ENCODE peak calls at places on chromosomes 6 and 20, in ten cellular contexts. V, I, M, O, Y, S, F, X, N and Q are unnamed samples.

GRCh38 chr6:22892452-22892851 is 323.1 kb downstream of the HDGFL1 start:
- DNase-seq in V (peak; percentile 95), I (no peak), M (peak; percentile 99), O (no peak), Y (no peak), S (no peak), F (peak; percentile 98), X (peak; percentile 98), N (peak; percentile 96), Q (peak; percentile 97)

GRCh38 chr20:58553841-58554240 is 38.6 kb upstream of the APCDD1L start:
- DNase-seq in V (no peak), I (peak; percentile 26), M (peak; percentile 80), O (no peak), Y (no peak), S (no peak), F (peak; percentile 74), X (no peak), N (no peak), Q (no peak)

GRCh38 chr20:46545077-46545826 is 5.2 kb downstream of the OCSTAMP start:
- DNase-seq in V (no peak), I (no peak), M (no peak), O (no peak), Y (no peak), S (no peak), F (peak; percentile 15), X (no peak), N (no peak), Q (peak; percentile 27)

GRCh38 chr6:55756711-55757110 is 118.7 kb downstream of the BMP5 start:
- DNase-seq in V (no peak), I (no peak), M (no peak), O (no peak), Y (no peak), S (no peak), F (no peak), X (no peak), N (no peak), Q (peak; percentile 1)

GRCh38 chr20:49147269-49147668 is 40.9 kb downstream of the STAU1 start:
- DNase-seq in V (no peak), I (no peak), M (no peak), O (no peak), Y (no peak), S (no peak), F (no peak), X (no peak), N (no peak), Q (no peak)

GRCh38 chr6:2594868-2595267 is 155.9 kb downstream of the MYLK4 start:
- DNase-seq in V (no peak), I (no peak), M (no peak), O (no peak), Y (no peak), S (no peak), F (no peak), X (peak; percentile 88), N (no peak), Q (peak; percentile 45)

GRCh38 chr6:128605961-128606360 is 85.6 kb upstream of the PTPRK start:
- DNase-seq in V (no peak), I (no peak), M (peak; percentile 28), O (no peak), Y (no peak), S (no peak), F (peak; percentile 48), X (peak; percentile 92), N (no peak), Q (peak; percentile 94)

GRCh38 chr6:1496092-1496491 is 106.7 kb downstream of the FOXF2 start:
- DNase-seq in V (no peak), I (no peak), M (no peak), O (no peak), Y (no peak), S (no peak), F (no peak), X (no peak), N (no peak), Q (no peak)

GRCh38 chr6:36947570-36948351 is 6.8 kb upstream of the PI16 start:
- DNase-seq in V (no peak), I (peak; percentile 36), M (peak; percentile 23), O (no peak), Y (peak; percentile 51), S (peak; percentile 44), F (no peak), X (peak; percentile 79), N (no peak), Q (no peak)

GRCh38 chr6:111757342-111757741 is 115.9 kb downstream of the FYN start:
- DNase-seq in V (no peak), I (peak; percentile 20), M (peak; percentile 82), O (no peak), Y (no peak), S (no peak), F (peak; percentile 71), X (peak; percentile 11), N (peak; percentile 75), Q (peak; percentile 57)

GRCh38 chr20:62740286-62741141 is 31.9 kb downstream of the NTSR1 start:
- DNase-seq in V (peak; percentile 34), I (no peak), M (peak; percentile 91), O (peak; percentile 57), Y (no peak), S (peak; percentile 72), F (peak; percentile 86), X (peak; percentile 91), N (peak; percentile 85), Q (peak; percentile 98)

GRCh38 chr20:258963-259362 is 1.4 kb downstream of the DEFB132 start:
- DNase-seq in V (no peak), I (no peak), M (peak; percentile 19), O (no peak), Y (no peak), S (no peak), F (peak; percentile 23), X (no peak), N (peak; percentile 40), Q (peak; percentile 27)

DNA sequence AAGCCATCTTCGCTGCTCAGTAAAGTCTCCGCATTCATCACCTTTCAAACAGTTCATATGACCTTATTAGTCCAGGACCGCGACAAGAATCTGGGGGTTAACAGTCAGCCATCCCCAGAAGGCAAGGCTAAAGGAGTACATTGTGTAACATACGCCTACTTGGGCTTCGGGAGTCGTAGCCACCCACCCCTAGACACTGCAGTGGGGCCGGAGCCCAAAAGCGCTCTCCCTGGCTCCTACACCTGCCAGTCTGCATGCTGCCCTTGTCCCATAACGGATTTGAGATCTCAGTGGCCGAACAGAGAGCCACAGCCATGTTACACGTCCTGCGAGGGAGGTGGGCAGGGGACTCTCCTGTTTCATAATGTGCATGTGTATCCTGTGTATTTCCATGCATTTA is 1405.5 kb downstream of the GRIK2 start:
- DNase-seq in V (no peak), I (no peak), M (no peak), O (no peak), Y (no peak), S (no peak), F (no peak), X (no peak), N (no peak), Q (no peak)
- H3K4me3 ChIP-seq in V (no peak overlapping the region), I (no peak overlapping the region), M (no peak overlapping the region), O (no peak overlapping the region), Y (peak overlapping the region; percentile 58), S (no peak overlapping the region), F (no peak overlapping the region), X (no peak overlapping the region), N (no peak overlapping the region), Q (no peak overlapping the region)

GRCh38 chr6:41367700-41368099 is 32.3 kb downstream of the NCR2 start:
- DNase-seq in V (no peak), I (peak; percentile 93), M (peak; percentile 42), O (no peak), Y (peak; percentile 90), S (no peak), F (peak; percentile 35), X (peak; percentile 24), N (peak; percentile 62), Q (peak; percentile 61)
- TF ChIP-seq CTCF in V (peak; percentile 84), I (peak; percentile 90), M (peak; percentile 50), O (peak; percentile 18), Y (peak; percentile 76), S (no peak), F (peak; percentile 56), X (peak; percentile 71), N (peak; percentile 81), Q (peak; percentile 81)

GRCh38 chr6:100229512-100229911 is 235.2 kb downstream of the SIM1 start:
- DNase-seq in V (no peak), I (no peak), M (no peak), O (no peak), Y (no peak), S (no peak), F (no peak), X (no peak), N (no peak), Q (peak; percentile 13)
- H3K4me3 ChIP-seq in V (no peak overlapping the region), I (peak overlapping the region; percentile 64), M (peak overlapping the region; percentile 51), O (no peak overlapping the region), Y (peak overlapping the region; percentile 47), S (peak overlapping the region; percentile 46), F (no peak overlapping the region), X (no peak overlapping the region), N (peak overlapping the region; percentile 52), Q (no peak overlapping the region)

GRCh38 chr6:147749331-147749730 is 240.8 kb downstream of the SAMD5 start:
- DNase-seq in V (no peak), I (no peak), M (no peak), O (no peak), Y (no peak), S (no peak), F (no peak), X (no peak), N (no peak), Q (no peak)

GRCh38 chr6:147752686-147753418 is 244.4 kb downstream of the SAMD5 start:
- DNase-seq in V (no peak), I (no peak), M (peak; percentile 8), O (no peak), Y (no peak), S (no peak), F (no peak), X (no peak), N (no peak), Q (no peak)

GRCh38 chr6:147756000-147756399 is 247.5 kb downstream of the SAMD5 start:
- DNase-seq in V (no peak), I (no peak), M (no peak), O (no peak), Y (no peak), S (no peak), F (no peak), X (no peak), N (no peak), Q (no peak)

GRCh38 chr6:147750420-147750819 is 241.9 kb downstream of the SAMD5 start:
- DNase-seq in V (no peak), I (no peak), M (no peak), O (no peak), Y (peak; percentile 8), S (no peak), F (no peak), X (no peak), N (no peak), Q (no peak)

DNA sequence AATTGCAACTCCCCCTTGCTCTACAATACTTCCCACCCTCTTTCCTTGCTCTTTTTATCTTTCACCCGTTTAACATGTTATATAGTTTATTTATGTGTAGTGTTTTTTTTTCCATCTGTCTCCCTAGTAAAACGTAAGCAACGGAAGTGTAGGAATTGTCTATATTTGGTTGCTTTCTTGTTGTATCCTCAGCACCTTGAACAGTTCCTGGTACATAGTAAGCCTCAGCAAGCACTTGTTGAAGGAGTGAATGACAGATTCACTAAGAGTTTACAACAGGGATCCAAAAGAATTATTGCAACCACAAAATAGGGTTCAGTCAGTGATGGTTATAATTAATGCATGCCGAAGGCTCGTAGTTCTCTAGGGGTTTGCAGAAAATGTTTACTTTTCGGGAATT is 242.7 kb downstream of the SAMD5 start:
- DNase-seq in V (no peak), I (no peak), M (no peak), O (no peak), Y (no peak), S (no peak), F (no peak), X (no peak), N (no peak), Q (no peak)
- TF ChIP-seq CTCF in V (no peak), I (no peak), M (no peak), O (no peak), Y (no peak), S (no peak), F (no peak), X (no peak), N (no peak), Q (no peak)